ENCODE peak calls at places on chromosomes 3 and 15, in eight cellular contexts. One of them, this sample, is unnamed.

GRCh38 chr3:55718956-55719355 is 231.8 kb upstream of the WNT5A start:
- DNase-seq in ovary: no peak
- DNase-seq in GDM1: no peak
- DNase-seq in sciatic nerve: no peak
- DNase-seq in mucosa of descending colon: no peak
- DNase-seq in stimulated activated CD8-positive, alpha-beta memory T cell treated with anti-CD3 and anti-CD28 coated beads, Interleukin-12 subunit alpha, Interleukin-12 subunit beta, amount 100 ng/mL, for 4 hours: no peak
- DNase-seq in ACHN: no peak
- DNase-seq in cardiac septum: no peak
- DNase-seq in this sample: no peak

GRCh38 chr15:66232267-66232625 is 21.3 kb downstream of the MEGF11 start:
- DNase-seq in ACHN: no peak
- DNase-seq in cardiac septum: no peak
- DNase-seq in ovary: no peak
- DNase-seq in stimulated activated CD8-positive, alpha-beta memory T cell treated with anti-CD3 and anti-CD28 coated beads, Interleukin-12 subunit alpha, Interleukin-12 subunit beta, amount 100 ng/mL, for 4 hours: no peak
- DNase-seq in sciatic nerve: no peak
- DNase-seq in mucosa of descending colon: no peak
- DNase-seq in GDM1: no peak
- DNase-seq in this sample: no peak

GRCh38 chr3:39362812-39363211 is 20.4 kb upstream of the SLC25A38 start:
- DNase-seq in mucosa of descending colon: no peak
- DNase-seq in stimulated activated CD8-positive, alpha-beta memory T cell treated with anti-CD3 and anti-CD28 coated beads, Interleukin-12 subunit alpha, Interleukin-12 subunit beta, amount 100 ng/mL, for 4 hours: no peak
- DNase-seq in ovary: no peak
- DNase-seq in cardiac septum: no peak
- DNase-seq in GDM1: no peak
- DNase-seq in ACHN: no peak
- DNase-seq in sciatic nerve: no peak
- DNase-seq in this sample: no peak

GRCh38 chr3:169285057-169285990 is 378.2 kb downstream of the MECOM start:
- DNase-seq in sciatic nerve: no peak
- DNase-seq in GDM1: no peak
- DNase-seq in ovary: no peak
- DNase-seq in stimulated activated CD8-positive, alpha-beta memory T cell treated with anti-CD3 and anti-CD28 coated beads, Interleukin-12 subunit alpha, Interleukin-12 subunit beta, amount 100 ng/mL, for 4 hours: no peak
- DNase-seq in mucosa of descending colon: no peak
- DNase-seq in cardiac septum: no peak
- DNase-seq in ACHN: no peak
- DNase-seq in this sample: no peak

GRCh38 chr15:100713163-100713867 is 110.9 kb downstream of the ASB7 start:
- DNase-seq in GDM1: no peak
- DNase-seq in sciatic nerve: no peak
- DNase-seq in cardiac septum: peak; percentile 73
- DNase-seq in ovary: no peak
- DNase-seq in stimulated activated CD8-positive, alpha-beta memory T cell treated with anti-CD3 and anti-CD28 coated beads, Interleukin-12 subunit alpha, Interleukin-12 subunit beta, amount 100 ng/mL, for 4 hours: no peak
- DNase-seq in mucosa of descending colon: no peak
- DNase-seq in ACHN: peak; percentile 83
- DNase-seq in this sample: peak; percentile 68

GRCh38 chr15:85276921-85277320 is 103.5 kb upstream of the AKAP13 start:
- DNase-seq in stimulated activated CD8-positive, alpha-beta memory T cell treated with anti-CD3 and anti-CD28 coated beads, Interleukin-12 subunit alpha, Interleukin-12 subunit beta, amount 100 ng/mL, for 4 hours: no peak
- DNase-seq in ovary: no peak
- DNase-seq in sciatic nerve: no peak
- DNase-seq in mucosa of descending colon: no peak
- DNase-seq in GDM1: no peak
- DNase-seq in ACHN: no peak
- DNase-seq in cardiac septum: no peak
- DNase-seq in this sample: no peak

GRCh38 chr15:27549796-27550195 is 549.3 kb downstream of the OCA2 start:
- DNase-seq in mucosa of descending colon: no peak
- DNase-seq in ACHN: peak; percentile 48
- DNase-seq in sciatic nerve: no peak
- DNase-seq in stimulated activated CD8-positive, alpha-beta memory T cell treated with anti-CD3 and anti-CD28 coated beads, Interleukin-12 subunit alpha, Interleukin-12 subunit beta, amount 100 ng/mL, for 4 hours: no peak
- DNase-seq in GDM1: no peak
- DNase-seq in ovary: no peak
- DNase-seq in cardiac septum: no peak
- DNase-seq in this sample: no peak

GRCh38 chr15:40543082-40543481 is 21.8 kb downstream of the CCDC32 start:
- DNase-seq in mucosa of descending colon: no peak
- DNase-seq in GDM1: no peak
- DNase-seq in sciatic nerve: no peak
- DNase-seq in cardiac septum: no peak
- DNase-seq in ACHN: no peak
- DNase-seq in ovary: no peak
- DNase-seq in stimulated activated CD8-positive, alpha-beta memory T cell treated with anti-CD3 and anti-CD28 coated beads, Interleukin-12 subunit alpha, Interleukin-12 subunit beta, amount 100 ng/mL, for 4 hours: no peak
- DNase-seq in this sample: no peak

GRCh38 chr15:86852741-86853140 is 773.1 kb downstream of the AGBL1 start:
- DNase-seq in mucosa of descending colon: no peak
- DNase-seq in ovary: no peak
- DNase-seq in GDM1: no peak
- DNase-seq in ACHN: no peak
- DNase-seq in sciatic nerve: no peak
- DNase-seq in stimulated activated CD8-positive, alpha-beta memory T cell treated with anti-CD3 and anti-CD28 coated beads, Interleukin-12 subunit alpha, Interleukin-12 subunit beta, amount 100 ng/mL, for 4 hours: no peak
- DNase-seq in cardiac septum: no peak
- DNase-seq in this sample: no peak

GRCh38 chr3:198079771-198080520 is 119.9 kb downstream of the LMLN start:
- DNase-seq in sciatic nerve: no peak
- DNase-seq in stimulated activated CD8-positive, alpha-beta memory T cell treated with anti-CD3 and anti-CD28 coated beads, Interleukin-12 subunit alpha, Interleukin-12 subunit beta, amount 100 ng/mL, for 4 hours: peak; percentile 34
- DNase-seq in mucosa of descending colon: peak; percentile 3
- DNase-seq in ACHN: peak; percentile 38
- DNase-seq in ovary: no peak
- DNase-seq in GDM1: no peak
- DNase-seq in cardiac septum: peak; percentile 76
- DNase-seq in this sample: no peak

GRCh38 chr15:74525328-74525727 is 15.7 kb upstream of the ARID3B start:
- DNase-seq in stimulated activated CD8-positive, alpha-beta memory T cell treated with anti-CD3 and anti-CD28 coated beads, Interleukin-12 subunit alpha, Interleukin-12 subunit beta, amount 100 ng/mL, for 4 hours: no peak
- DNase-seq in ovary: no peak
- DNase-seq in ACHN: no peak
- DNase-seq in cardiac septum: no peak
- DNase-seq in GDM1: no peak
- DNase-seq in sciatic nerve: no peak
- DNase-seq in mucosa of descending colon: no peak
- DNase-seq in this sample: no peak

GRCh38 chr3:50226888-50227389 is 9.1 kb upstream of the GNAI2 start:
- DNase-seq in GDM1: no peak
- DNase-seq in ACHN: peak; percentile 67
- DNase-seq in stimulated activated CD8-positive, alpha-beta memory T cell treated with anti-CD3 and anti-CD28 coated beads, Interleukin-12 subunit alpha, Interleukin-12 subunit beta, amount 100 ng/mL, for 4 hours: no peak
- DNase-seq in mucosa of descending colon: no peak
- DNase-seq in cardiac septum: no peak
- DNase-seq in ovary: no peak
- DNase-seq in sciatic nerve: no peak
- DNase-seq in this sample: peak; percentile 81

GRCh38 chr3:31289592-31289991 is 243.1 kb upstream of the STT3B start:
- DNase-seq in ACHN: no peak
- DNase-seq in GDM1: no peak
- DNase-seq in sciatic nerve: no peak
- DNase-seq in mucosa of descending colon: no peak
- DNase-seq in cardiac septum: no peak
- DNase-seq in stimulated activated CD8-positive, alpha-beta memory T cell treated with anti-CD3 and anti-CD28 coated beads, Interleukin-12 subunit alpha, Interleukin-12 subunit beta, amount 100 ng/mL, for 4 hours: no peak
- DNase-seq in ovary: no peak
- DNase-seq in this sample: no peak

GRCh38 chr3:12556243-12556722 is 604 bp upstream of the MKRN2 start:
- DNase-seq in stimulated activated CD8-positive, alpha-beta memory T cell treated with anti-CD3 and anti-CD28 coated beads, Interleukin-12 subunit alpha, Interleukin-12 subunit beta, amount 100 ng/mL, for 4 hours: no peak
- DNase-seq in mucosa of descending colon: peak; percentile 10
- DNase-seq in ovary: no peak
- DNase-seq in GDM1: peak; percentile 12
- DNase-seq in cardiac septum: no peak
- DNase-seq in sciatic nerve: no peak
- DNase-seq in ACHN: no peak
- DNase-seq in this sample: no peak

GRCh38 chr15:68019814-68020525 is 34.1 kb upstream of the PIAS1 start:
- DNase-seq in cardiac septum: no peak
- DNase-seq in stimulated activated CD8-positive, alpha-beta memory T cell treated with anti-CD3 and anti-CD28 coated beads, Interleukin-12 subunit alpha, Interleukin-12 subunit beta, amount 100 ng/mL, for 4 hours: no peak
- DNase-seq in mucosa of descending colon: no peak
- DNase-seq in sciatic nerve: no peak
- DNase-seq in ACHN: no peak
- DNase-seq in GDM1: no peak
- DNase-seq in ovary: no peak
- DNase-seq in this sample: no peak

GRCh38 chr3:77411990-77412389 is 372.1 kb downstream of the ROBO2 start:
- DNase-seq in GDM1: no peak
- DNase-seq in cardiac septum: no peak
- DNase-seq in stimulated activated CD8-positive, alpha-beta memory T cell treated with anti-CD3 and anti-CD28 coated beads, Interleukin-12 subunit alpha, Interleukin-12 subunit beta, amount 100 ng/mL, for 4 hours: no peak
- DNase-seq in ACHN: no peak
- DNase-seq in ovary: no peak
- DNase-seq in mucosa of descending colon: no peak
- DNase-seq in sciatic nerve: no peak
- DNase-seq in this sample: no peak

GRCh38 chr3:32733631-32734229 is 48.7 kb downstream of the CNOT10 start:
- DNase-seq in cardiac septum: no peak
- DNase-seq in stimulated activated CD8-positive, alpha-beta memory T cell treated with anti-CD3 and anti-CD28 coated beads, Interleukin-12 subunit alpha, Interleukin-12 subunit beta, amount 100 ng/mL, for 4 hours: no peak
- DNase-seq in GDM1: peak; percentile 8
- DNase-seq in ACHN: peak; percentile 37
- DNase-seq in ovary: no peak
- DNase-seq in mucosa of descending colon: no peak
- DNase-seq in sciatic nerve: no peak
- DNase-seq in this sample: no peak

GRCh38 chr3:55860040-55860439 is 372.9 kb upstream of the WNT5A start:
- DNase-seq in GDM1: no peak
- DNase-seq in ACHN: no peak
- DNase-seq in cardiac septum: no peak
- DNase-seq in stimulated activated CD8-positive, alpha-beta memory T cell treated with anti-CD3 and anti-CD28 coated beads, Interleukin-12 subunit alpha, Interleukin-12 subunit beta, amount 100 ng/mL, for 4 hours: no peak
- DNase-seq in sciatic nerve: no peak
- DNase-seq in mucosa of descending colon: no peak
- DNase-seq in ovary: no peak
- DNase-seq in this sample: no peak

GRCh38 chr3:53102601-53103147 is 27.6 kb downstream of the RFT1 start:
- DNase-seq in ACHN: no peak
- DNase-seq in ovary: no peak
- DNase-seq in stimulated activated CD8-positive, alpha-beta memory T cell treated with anti-CD3 and anti-CD28 coated beads, Interleukin-12 subunit alpha, Interleukin-12 subunit beta, amount 100 ng/mL, for 4 hours: no peak
- DNase-seq in mucosa of descending colon: no peak
- DNase-seq in sciatic nerve: peak; percentile 13
- DNase-seq in cardiac septum: no peak
- DNase-seq in GDM1: no peak
- DNase-seq in this sample: no peak

GRCh38 chr3:136630911-136631310 is 121.3 kb downstream of the STAG1 start:
- DNase-seq in sciatic nerve: no peak
- DNase-seq in cardiac septum: no peak
- DNase-seq in ovary: no peak
- DNase-seq in ACHN: no peak
- DNase-seq in stimulated activated CD8-positive, alpha-beta memory T cell treated with anti-CD3 and anti-CD28 coated beads, Interleukin-12 subunit alpha, Interleukin-12 subunit beta, amount 100 ng/mL, for 4 hours: no peak
- DNase-seq in mucosa of descending colon: no peak
- DNase-seq in GDM1: no peak
- DNase-seq in this sample: no peak

GRCh38 chr15:63057454-63058335 is 15.1 kb downstream of the TPM1 start:
- DNase-seq in cardiac septum: no peak
- DNase-seq in stimulated activated CD8-positive, alpha-beta memory T cell treated with anti-CD3 and anti-CD28 coated beads, Interleukin-12 subunit alpha, Interleukin-12 subunit beta, amount 100 ng/mL, for 4 hours: no peak
- DNase-seq in ACHN: peak; percentile 36
- DNase-seq in sciatic nerve: no peak
- DNase-seq in mucosa of descending colon: no peak
- DNase-seq in GDM1: no peak
- DNase-seq in ovary: no peak
- DNase-seq in this sample: no peak